ENCODE peak calls at places on chromosomes 16 and 17, in nine cellular contexts. P is AG08396; H is stimulated activated CD4-positive, alpha-beta T cell treated with anti-CD3 and anti-CD28 coated beads, Interleukin-15, amount 100 ng/mL, for 1 hour; I is tibial nerve; Q is RWPE1; U is spleen; O is neural progenitor cell; D is neural crest cell; W is PC-9. L is an unnamed sample.

GRCh38 chr17:77140878-77141767 is at the start of gene SEC14L1:
- DNase-seq in P (peak; percentile 37), H (no peak), I (peak; percentile 27), Q (peak; percentile 19), U (peak; percentile 90), O (peak; percentile 79), D (peak; percentile 28), W (peak; percentile 44), L (no peak)

GRCh38 chr17:77594416-77595209 is 363.9 kb upstream of the TNRC6C start:
- DNase-seq in P (no peak), H (no peak), I (no peak), Q (no peak), U (peak; percentile 44), O (no peak), D (no peak), W (no peak), L (no peak)

GRCh38 chr16:88536971-88537751 is 33.0 kb upstream of the ZC3H18 start:
- DNase-seq in P (no peak), H (no peak), I (no peak), Q (peak; percentile 55), U (no peak), O (no peak), D (no peak), W (no peak), L (no peak)

GRCh38 chr17:62663304-62663703 is 35.8 kb downstream of the MRC2 start:
- DNase-seq in P (no peak), H (no peak), I (no peak), Q (no peak), U (no peak), O (no peak), D (no peak), W (no peak), L (no peak)

GRCh38 chr17:42078396-42079042 is 19.8 kb downstream of the ZNF385C start:
- DNase-seq in P (no peak), H (no peak), I (no peak), Q (no peak), U (no peak), O (no peak), D (no peak), W (no peak), L (no peak)

GRCh38 chr17:82902972-82903874 is 63.4 kb upstream of the ZNF750 start:
- DNase-seq in P (no peak), H (no peak), I (no peak), Q (no peak), U (no peak), O (no peak), D (no peak), W (no peak), L (no peak)

GRCh38 chr17:41360291-41360995 is 9.2 kb downstream of the KRT33B start:
- DNase-seq in P (peak; percentile 28), H (no peak), I (no peak), Q (no peak), U (no peak), O (no peak), D (no peak), W (peak; percentile 44), L (no peak)

GRCh38 chr17:8153550-8153956 is 1.3 kb upstream of the PER1 start:
- DNase-seq in P (peak; percentile 81), H (no peak), I (peak; percentile 76), Q (peak; percentile 80), U (no peak), O (peak; percentile 41), D (no peak), W (peak; percentile 55), L (peak; percentile 82)

GRCh38 chr17:64326420-64327054 is 63.5 kb upstream of the TEX2 start:
- DNase-seq in P (no peak), H (no peak), I (peak; percentile 47), Q (peak; percentile 24), U (peak; percentile 90), O (no peak), D (no peak), W (peak; percentile 97), L (no peak)

GRCh38 chr16:87327798-87328495 is 10.8 kb upstream of the C16orf95 start:
- DNase-seq in P (no peak), H (no peak), I (no peak), Q (no peak), U (peak; percentile 57), O (no peak), D (no peak), W (no peak), L (no peak)

GRCh38 chr17:18963126-18964017 is 11.4 kb downstream of the SLC5A10 start:
- DNase-seq in P (no peak), H (no peak), I (no peak), Q (no peak), U (no peak), O (no peak), D (no peak), W (no peak), L (no peak)

GRCh38 chr17:52995127-52995526 is 827.6 kb upstream of the KIF2B start:
- DNase-seq in P (no peak), H (no peak), I (no peak), Q (no peak), U (no peak), O (no peak), D (no peak), W (no peak), L (no peak)

GRCh38 chr16:83742520-83742919 is 65.3 kb upstream of the HSBP1 start:
- DNase-seq in P (no peak), H (no peak), I (no peak), Q (no peak), U (no peak), O (no peak), D (no peak), W (no peak), L (no peak)

GRCh38 chr16:66935319-66936011 is at the start of gene CES2:
- DNase-seq in P (peak; percentile 77), H (no peak), I (no peak), Q (peak; percentile 97), U (peak; percentile 83), O (no peak), D (no peak), W (peak; percentile 61), L (no peak)

GRCh38 chr17:79104898-79105600 is 30.4 kb downstream of the ENGASE start:
- DNase-seq in P (no peak), H (no peak), I (no peak), Q (no peak), U (no peak), O (peak; percentile 41), D (no peak), W (no peak), L (no peak)

GRCh38 chr17:83194189-83194565 is 114.8 kb downstream of the METRNL start:
- DNase-seq in P (no peak), H (no peak), I (peak; percentile 14), Q (no peak), U (peak; percentile 74), O (no peak), D (no peak), W (no peak), L (no peak)

GRCh38 chr16:2520784-2521577 is 810 bp downstream of the AMDHD2 start:
- DNase-seq in P (peak; percentile 53), H (no peak), I (no peak), Q (peak; percentile 86), U (peak; percentile 93), O (peak; percentile 53), D (no peak), W (peak; percentile 34), L (no peak)

GRCh38 chr17:78318407-78318806 is 41.5 kb downstream of the SOCS3 start:
- DNase-seq in P (no peak), H (no peak), I (no peak), Q (no peak), U (no peak), O (no peak), D (no peak), W (no peak), L (no peak)

GRCh38 chr16:3580271-3580670 is 3.1 kb upstream of the NLRC3 start:
- DNase-seq in P (no peak), H (no peak), I (no peak), Q (no peak), U (no peak), O (no peak), D (no peak), W (no peak), L (no peak)

GRCh38 chr16:817001-817906 is 16.7 kb upstream of the GNG13 start:
- DNase-seq in P (no peak), H (no peak), I (no peak), Q (no peak), U (no peak), O (no peak), D (no peak), W (no peak), L (no peak)

GRCh38 chr17:63697341-63698286 is 2.3 kb downstream of the LIMD2 start:
- DNase-seq in P (peak; percentile 60), H (peak; percentile 61), I (no peak), Q (peak; percentile 34), U (peak; percentile 96), O (peak; percentile 28), D (no peak), W (peak; percentile 42), L (no peak)

GRCh38 chr16:78005881-78006280 is 16.5 kb upstream of the CLEC3A start:
- DNase-seq in P (no peak), H (no peak), I (no peak), Q (no peak), U (no peak), O (peak; percentile 24), D (peak; percentile 5), W (no peak), L (no peak)

GRCh38 chr17:78644971-78645370 is 67.8 kb upstream of the DNAH17 start:
- DNase-seq in P (no peak), H (no peak), I (no peak), Q (no peak), U (peak; percentile 47), O (no peak), D (no peak), W (no peak), L (no peak)

L was measured in dorsolateral prefrontal cortex.